ENCODE peak calls at places on chromosomes 12 and 14, in four cellular contexts. R, E, P and G are unnamed samples.

GRCh38 chr12:104507672-104508071 is 50.9 kb downstream of the CHST11 start:
- DNase-seq in R (no peak), P (no peak), E (peak), G (peak)

GRCh38 chr14:54348001-54348611 is 48.7 kb upstream of the CDKN3 start:
- DNase-seq in E (peak), R (peak), P (no peak), G (peak)

GRCh38 chr12:25960176-25960575 is 1.7 kb downstream of the RASSF8 start:
- DNase-seq in R (no peak), E (no peak), P (no peak), G (no peak)

GRCh38 chr14:35193161-35193560 is 70.8 kb downstream of the PRORP start:
- DNase-seq in P (no peak), R (no peak), E (no peak), G (no peak)

GRCh38 chr12:27344246-27344645 is 11.6 kb downstream of the BMAL2 start:
- DNase-seq in P (no peak), R (no peak), E (no peak), G (no peak)

GRCh38 chr12:62123721-62124203 is 136.4 kb upstream of the USP15 start:
- DNase-seq in R (peak), E (no peak), P (no peak), G (no peak)

GRCh38 chr14:49858383-49858782 is 5.8 kb upstream of the NEMF start:
- DNase-seq in P (no peak), R (no peak), E (no peak), G (no peak)

GRCh38 chr14:30214014-30214413 is 286.4 kb upstream of the PRKD1 start:
- DNase-seq in R (no peak), E (no peak), P (no peak), G (no peak)

GRCh38 chr12:58413794-58414193 is 472.4 kb downstream of the ATP23 start:
- DNase-seq in P (no peak), E (no peak), R (no peak), G (no peak)

GRCh38 chr12:71440393-71441349 is 1.1 kb downstream of the LGR5 start:
- DNase-seq in R (peak), E (no peak), P (no peak), G (no peak)

GRCh38 chr14:23130875-23131274 is 11.8 kb upstream of the CEBPE start:
- DNase-seq in R (no peak), P (no peak), E (no peak), G (no peak)

GRCh38 chr14:76091036-76091435 is 60.7 kb upstream of the GPATCH2L start:
- DNase-seq in E (no peak), P (no peak), R (peak), G (no peak)

GRCh38 chr12:38898001-38898684 is 7.2 kb downstream of the CPNE8 start:
- DNase-seq in E (no peak), P (no peak), R (no peak), G (no peak)

GRCh38 chr12:58897969-58898368 is 22.3 kb downstream of the LRIG3 start:
- DNase-seq in P (no peak), R (no peak), E (no peak), G (no peak)

GRCh38 chr14:55077155-55077554 is 25.7 kb downstream of the MAPK1IP1L start:
- DNase-seq in R (no peak), E (no peak), P (no peak), G (no peak)

GRCh38 chr12:93109794-93110203 is 180.7 kb upstream of the EEA1 start:
- DNase-seq in E (peak), R (peak), P (no peak), G (no peak)